ENCODE peak calls at places on chromosome 21, in six cellular contexts. N is caudate nucleus; C is stimulated activated CD8-positive, alpha-beta memory T cell treated with anti-CD3 and anti-CD28 coated beads, Interleukin-15, amount 100 ng/mL, for 24 hours; K is ovary; J is activated naive CD8-positive, alpha-beta T cell treated with anti-CD3 and anti-CD28 coated beads, Interleukin-2, amount 50 U/mL, for 24 hours; T is stimulated activated CD4-positive, alpha-beta T cell treated with anti-CD3 and anti-CD28 coated beads, TNF-alpha, amount 100 ng/mL, for 48 hours. L is an unnamed sample.

GRCh38 chr21:43571976-43572375 is 87.3 kb downstream of the HSF2BP start:
- DNase-seq in N (no peak), K (no peak), T (no peak), C (no peak), J (no peak), L (no peak)

GRCh38 chr21:31235671-31236450 is 108.2 kb downstream of the TIAM1 start:
- DNase-seq in N (no peak), J (peak; percentile 24), T (no peak), C (no peak), K (no peak), L (no peak)

GRCh38 chr21:38295997-38296764 is 39.4 kb downstream of the KCNJ15 start:
- DNase-seq in C (no peak), J (no peak), K (no peak), T (no peak), N (no peak), L (no peak)

GRCh38 chr21:34511787-34512451 is at the start of gene KCNE1:
- DNase-seq in J (no peak), C (no peak), K (no peak), N (no peak), T (no peak), L (no peak)

GRCh38 chr21:39282911-39283310 is 30.5 kb downstream of the BRWD1 start:
- DNase-seq in K (no peak), J (no peak), T (no peak), C (no peak), N (no peak), L (no peak)

GRCh38 chr21:31866077-31866511 is 6.7 kb upstream of the HUNK start:
- DNase-seq in K (peak; percentile 81), T (peak; percentile 50), N (no peak), J (peak; percentile 85), C (peak; percentile 59), L (peak; percentile 76)

GRCh38 chr21:35377505-35378090 is 328.5 kb upstream of the RUNX1 start:
- DNase-seq in K (no peak), T (no peak), N (no peak), C (no peak), J (no peak), L (no peak)

GRCh38 chr21:25700741-25701140 is 34.0 kb downstream of the ATP5PF start:
- DNase-seq in C (no peak), T (no peak), N (no peak), K (no peak), J (no peak), L (no peak)